ENCODE peak calls at places on chromosomes 16 and 17, in four cellular contexts. P is HCT116, L is GM12878, V is SK-N-SH. F is an unnamed sample.

GRCh38 chr17:66956941-66957340 is 7.6 kb upstream of the CACNG4 start:
- DNase-seq in L (no peak), P (no peak), V (no peak), F (no peak)

GRCh38 chr17:67238976-67239375 is 6.0 kb downstream of the HELZ start:
- DNase-seq in V (no peak), L (no peak), P (no peak), F (no peak)

GRCh38 chr17:47188266-47188665 is 829 bp downstream of the CDC27 start:
- DNase-seq in V (peak), L (no peak), P (no peak), F (peak)

GRCh38 chr16:50497592-50497991 is 50.6 kb upstream of the NKD1 start:
- DNase-seq in P (no peak), L (no peak), V (no peak), F (no peak)

GRCh38 chr17:78839762-78840529 is 668 bp downstream of the USP36 start:
- DNase-seq in L (no peak), P (no peak), V (peak), F (peak)

GRCh38 chr17:78504156-78504925 is 72.9 kb downstream of the DNAH17 start:
- DNase-seq in L (no peak), V (no peak), P (no peak), F (no peak)

GRCh38 chr17:81868674-81869220 is 2.4 kb downstream of the ARHGDIA start:
- DNase-seq in L (no peak), P (peak), V (peak), F (peak)

GRCh38 chr16:24758373-24758772 is 28.9 kb downstream of the TNRC6A start:
- DNase-seq in P (no peak), L (no peak), V (no peak), F (no peak)

GRCh38 chr17:51251010-51251409 is 8.8 kb downstream of the MBTD1 start:
- DNase-seq in V (no peak), P (no peak), L (no peak), F (no peak)

GRCh38 chr17:42016411-42016831 is 818 bp downstream of the DNAJC7 start:
- DNase-seq in V (peak), P (no peak), L (no peak), F (no peak)

GRCh38 chr17:29623283-29623647 is 553 bp upstream of the CORO6 start:
- DNase-seq in L (no peak), P (no peak), V (no peak), F (no peak)

GRCh38 chr16:26598061-26598460 is 468.7 kb upstream of the C16orf82 start:
- DNase-seq in P (peak), V (no peak), L (no peak), F (no peak)

GRCh38 chr17:74854792-74855191 is 4.9 kb downstream of the GRIN2C start:
- DNase-seq in L (no peak), P (no peak), V (no peak), F (no peak)

GRCh38 chr17:28599311-28600184 is 723 bp upstream of the SPAG5 start:
- DNase-seq in L (peak), V (peak), P (peak), F (peak)

GRCh38 chr16:49755291-49755611 is 100.7 kb downstream of the ZNF423 start:
- DNase-seq in V (peak), P (peak), L (no peak), F (peak)

GRCh38 chr16:56311208-56312027 is 113.9 kb downstream of the AMFR start:
- DNase-seq in L (no peak), P (no peak), V (no peak), F (no peak)

GRCh38 chr16:15608398-15609285 is 34.3 kb downstream of the MARF1 start:
- DNase-seq in P (no peak), V (no peak), L (no peak), F (peak)

GRCh38 chr16:30110661-30111060 is 2.7 kb downstream of the GDPD3 start:
- DNase-seq in V (no peak), L (no peak), P (no peak), F (no peak)

GRCh38 chr17:47265983-47266541 is 12.4 kb downstream of the ITGB3 start:
- DNase-seq in V (no peak), P (no peak), L (no peak), F (no peak)

GRCh38 chr17:27318633-27319032 is 24.7 kb downstream of the WSB1 start:
- DNase-seq in L (no peak), P (no peak), V (no peak), F (no peak)

GRCh38 chr16:19831678-19832077 is 53.0 kb downstream of the GPRC5B start:
- DNase-seq in V (no peak), L (no peak), P (no peak), F (no peak)

GRCh38 chr17:61504697-61505096 is 52.5 kb downstream of the TBX4 start:
- DNase-seq in V (no peak), P (no peak), L (no peak), F (no peak)

GRCh38 chr17:7712111-7712771 is 5.3 kb upstream of the DNAH2 start:
- DNase-seq in V (peak), P (no peak), L (no peak), F (no peak)

GRCh38 chr17:33689725-33690124 is 396.6 kb upstream of the ASIC2 start:
- DNase-seq in V (no peak), P (no peak), L (no peak), F (no peak)

GRCh38 chr17:64778367-64779290 is 116.5 kb upstream of the SMURF2 start:
- DNase-seq in P (no peak), L (no peak), V (no peak), F (no peak)

GRCh38 chr17:39813631-39814030 is 50.5 kb downstream of the IKZF3 start:
- DNase-seq in V (no peak), P (no peak), L (no peak), F (no peak)

GRCh38 chr17:81537343-81537855 is 9.2 kb downstream of the FSCN2 start:
- DNase-seq in V (peak), L (no peak), P (peak), F (peak)

GRCh38 chr17:46943511-46944393 is 20.8 kb downstream of the GOSR2 start:
- DNase-seq in V (peak), L (no peak), P (no peak), F (no peak)

GRCh38 chr17:54754560-54754959 is 146.1 kb upstream of the TOM1L1 start:
- DNase-seq in V (peak), L (no peak), P (peak), F (peak)

GRCh38 chr17:3485481-3486068 is 9.8 kb downstream of the ASPA start:
- DNase-seq in L (no peak), P (no peak), V (no peak), F (no peak)

GRCh38 chr17:50931003-50931878 is 65.1 kb upstream of the TOB1 start:
- DNase-seq in L (no peak), V (peak), P (no peak), F (no peak)

GRCh38 chr16:29009838-29010166 is 24.9 kb downstream of the LAT start:
- DNase-seq in V (no peak), L (no peak), P (no peak), F (no peak)

GRCh38 chr16:15765880-15766279 is 90.9 kb downstream of the MYH11 start:
- DNase-seq in V (peak), L (peak), P (peak), F (peak)

GRCh38 chr16:28149016-28149888 is 62.5 kb downstream of the XPO6 start:
- DNase-seq in V (no peak), P (no peak), L (no peak), F (no peak)

GRCh38 chr17:7835818-7836595 is 2.0 kb downstream of the KDM6B start:
- DNase-seq in V (peak), L (no peak), P (no peak), F (no peak)

GRCh38 chr17:21041753-21042433 is 918 bp downstream of the USP22 start:
- DNase-seq in L (no peak), V (peak), P (peak), F (peak)

GRCh38 chr16:82071421-82071820 is 36.4 kb downstream of the HSD17B2 start:
- DNase-seq in V (no peak), L (no peak), P (no peak), F (no peak)

GRCh38 chr17:27345141-27345904 is 51.4 kb downstream of the WSB1 start:
- DNase-seq in L (no peak), P (no peak), V (no peak), F (no peak)

GRCh38 chr16:14035092-14035491 is 36.0 kb upstream of the MRTFB start:
- DNase-seq in L (no peak), V (no peak), P (no peak), F (no peak)

DNA sequence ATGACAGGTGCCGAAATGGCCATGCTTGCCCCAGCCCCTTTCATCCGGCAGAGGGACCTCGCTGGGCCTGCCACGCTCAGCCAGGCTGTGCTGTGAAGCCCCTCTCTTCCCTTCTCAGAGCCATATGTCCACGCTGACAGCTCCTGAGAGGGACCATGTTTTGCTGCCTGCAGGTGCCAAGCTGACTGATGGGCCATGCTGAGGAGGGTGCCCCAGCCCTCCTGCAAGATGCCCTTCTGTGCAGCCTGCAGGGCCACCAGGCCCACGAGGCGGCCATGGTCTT is 33.1 kb upstream of the CDH15 start:
- DNase-seq in P (no peak), L (no peak), V (no peak), F (no peak)
- TF ChIP-seq JUND in P (no peak), L (no peak), V (no peak), F (no peak)

GRCh38 chr17:63696381-63696961 is 3.5 kb downstream of the LIMD2 start:
- DNase-seq in P (peak), L (no peak), V (peak), F (peak)
- TF ChIP-seq JUND in P (no peak), L (no peak), V (no peak), F (no peak)

DNA sequence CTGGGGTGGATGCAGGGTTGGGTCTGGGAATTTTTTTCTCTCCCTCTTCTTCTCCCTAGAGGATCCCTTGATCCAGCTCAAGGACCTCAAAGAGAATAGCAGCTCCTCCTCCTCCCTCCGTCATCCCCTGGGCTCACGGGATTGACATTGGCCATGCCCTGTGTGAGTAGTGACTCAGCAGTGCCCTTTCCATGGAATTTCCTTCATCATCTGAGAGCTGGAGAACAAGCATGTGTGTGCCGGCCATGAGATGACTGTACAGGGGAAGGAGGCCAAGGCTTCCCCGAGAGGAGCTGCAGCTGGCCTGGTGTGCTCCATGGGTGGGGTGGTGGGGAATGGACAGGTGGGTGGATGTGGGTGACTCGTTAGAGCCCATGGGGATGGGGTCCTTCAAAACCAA is 8.9 kb upstream of the WSCD1 start:
- DNase-seq in L (no peak), P (peak), V (no peak), F (no peak)
- TF ChIP-seq JUND in L (no peak), P (no peak), V (no peak), F (no peak)

GRCh38 chr17:76493505-76494167 is 7.6 kb downstream of the RHBDF2 start:
- DNase-seq in L (no peak), V (no peak), P (no peak), F (no peak)
- TF ChIP-seq JUND in L (no peak), V (no peak), P (no peak), F (no peak)

GRCh38 chr16:65876200-65876498 is 490.3 kb upstream of the CDH5 start:
- DNase-seq in V (no peak), L (no peak), P (no peak), F (no peak)

GRCh38 chr16:65878347-65878746 is 488.1 kb upstream of the CDH5 start:
- DNase-seq in P (no peak), V (no peak), L (no peak), F (no peak)

GRCh38 chr16:65875362-65876199 is 490.9 kb upstream of the CDH5 start:
- DNase-seq in P (no peak), L (no peak), V (peak), F (no peak)

DNA sequence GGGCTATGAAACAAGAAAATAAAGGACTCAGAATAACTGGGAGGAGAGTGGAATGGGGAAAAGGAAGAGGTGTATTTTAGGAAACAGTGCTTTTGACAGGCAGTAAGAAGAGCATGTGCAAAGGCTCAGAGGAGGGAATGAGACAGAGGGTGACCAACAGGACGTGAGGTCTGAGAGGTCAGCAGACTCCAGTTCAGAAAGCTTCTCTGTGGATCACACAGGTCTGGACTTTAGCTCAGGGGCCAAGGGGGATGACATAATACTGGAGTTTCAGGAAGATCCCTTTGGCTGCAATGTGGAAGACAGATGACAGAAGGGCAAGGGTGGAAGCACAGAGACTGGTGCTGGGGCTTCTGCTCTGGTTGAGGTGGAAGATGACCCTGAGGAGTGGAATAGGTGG is 489.9 kb upstream of the CDH5 start:
- DNase-seq in L (no peak), V (no peak), P (no peak), F (no peak)
- TF ChIP-seq JUND in L (no peak), V (no peak), P (no peak), F (no peak)

GRCh38 chr16:87295259-87295658 is 21.9 kb downstream of the C16orf95 start:
- DNase-seq in L (no peak), V (no peak), P (peak), F (no peak)
- TF ChIP-seq JUND in L (no peak), V (no peak), P (no peak), F (no peak)

GRCh38 chr17:35982409-35983191 is 1.3 kb upstream of the CCL16 start:
- DNase-seq in L (no peak), P (no peak), V (no peak), F (no peak)
- TF ChIP-seq JUND in L (no peak), P (no peak), V (no peak), F (no peak)

GRCh38 chr17:17382901-17383300 is 79.7 kb downstream of the NT5M start:
- DNase-seq in P (no peak), V (no peak), L (no peak), F (no peak)

GRCh38 chr17:17380156-17380925 is 77.2 kb downstream of the NT5M start:
- DNase-seq in P (no peak), V (no peak), L (no peak), F (no peak)

GRCh38 chr17:17382060-17382449 is 78.9 kb downstream of the NT5M start:
- DNase-seq in V (no peak), L (no peak), P (no peak), F (no peak)

GRCh38 chr17:17379197-17379991 is 76.2 kb downstream of the NT5M start:
- DNase-seq in V (no peak), L (no peak), P (no peak), F (no peak)

DNA sequence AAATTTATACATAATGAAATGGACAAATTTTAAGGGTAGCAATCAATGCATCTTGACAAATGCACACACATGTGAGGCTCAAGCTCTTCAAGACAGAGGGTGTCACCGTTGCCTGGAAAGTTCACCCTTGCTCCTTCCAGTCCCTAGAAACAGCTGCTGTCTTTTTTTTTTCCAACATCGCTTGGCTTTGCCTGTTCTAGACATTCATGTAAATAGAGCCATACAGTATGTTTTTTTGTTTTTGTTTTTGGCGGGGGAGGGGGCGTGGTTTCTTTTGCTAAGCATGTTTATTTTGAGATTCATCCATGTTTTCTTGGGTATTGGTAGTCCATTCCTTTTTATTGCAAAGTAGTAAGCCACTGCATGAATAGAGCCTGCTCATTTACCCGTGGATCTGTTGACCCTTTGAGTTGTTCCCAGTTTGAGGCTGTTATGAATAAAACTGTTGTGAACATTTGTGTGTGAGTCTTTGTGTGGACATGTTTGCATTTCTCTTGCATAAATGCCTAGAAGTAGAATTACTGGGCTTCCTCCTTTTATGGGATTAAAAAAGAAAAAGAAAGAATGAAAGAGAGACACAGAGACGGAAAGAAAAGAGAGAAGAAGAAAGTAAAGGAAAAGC is 78.4 kb downstream of the NT5M start:
- DNase-seq in P (no peak), L (no peak), V (no peak), F (no peak)
- TF ChIP-seq JUND in P (no peak), L (no peak), V (no peak), F (no peak)

GRCh38 chr16:85928411-85928820 is 29.5 kb downstream of the IRF8 start:
- DNase-seq in P (no peak), V (no peak), L (no peak), F (no peak)

GRCh38 chr16:85929259-85929704 is 30.3 kb downstream of the IRF8 start:
- DNase-seq in L (no peak), P (no peak), V (no peak), F (no peak)

GRCh38 chr16:85927938-85928337 is 29.0 kb downstream of the IRF8 start:
- DNase-seq in P (no peak), V (no peak), L (no peak), F (no peak)

GRCh38 chr16:85931596-85932402 is 32.8 kb downstream of the IRF8 start:
- DNase-seq in L (no peak), P (no peak), V (no peak), F (no peak)

DNA sequence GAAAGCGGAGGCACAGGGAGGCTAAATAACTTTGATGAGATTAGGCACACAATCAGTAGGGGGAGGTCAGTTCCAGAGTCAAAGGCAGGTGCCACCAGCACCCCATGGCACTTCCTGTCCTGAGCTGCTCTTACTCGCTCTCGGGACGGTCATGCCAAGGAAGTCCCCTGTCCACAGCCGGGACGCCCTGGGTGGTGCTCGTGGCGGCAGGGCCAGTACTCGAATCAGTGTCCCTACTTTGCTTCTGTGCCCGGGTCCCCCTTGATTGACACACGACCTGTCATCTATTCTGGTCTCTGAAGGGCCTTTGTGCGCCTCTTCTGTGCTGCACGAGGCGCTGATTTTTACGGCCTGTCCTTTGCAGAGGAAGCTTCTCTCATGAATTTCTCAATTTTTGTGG is 31.4 kb downstream of the IRF8 start:
- DNase-seq in L (no peak), V (no peak), P (no peak), F (no peak)
- TF ChIP-seq JUND in L (no peak), V (no peak), P (no peak), F (no peak)

F was measured in T47D.